ENCODE peak calls at places on chromosomes 11 and 22, in four cellular contexts. J is tibial nerve, S is dorsolateral prefrontal cortex, R is astrocyte of the cerebellum. F is an unnamed sample.

GRCh38 chr11:5809122-5809519 is 397 bp downstream of the OR52N2 start:
- DNase-seq in S (no peak), J (no peak), R (no peak), F (no peak)

GRCh38 chr22:17115927-17116326 is 5.2 kb downstream of the TMEM121B start:
- DNase-seq in S (no peak), J (no peak), R (no peak), F (no peak)

GRCh38 chr22:27651486-27651885 is 150.1 kb downstream of the MN1 start:
- DNase-seq in R (no peak), S (no peak), J (no peak), F (no peak)

GRCh38 chr11:91673705-91674104 is 550.9 kb upstream of the FAT3 start:
- DNase-seq in S (no peak), R (no peak), J (no peak), F (no peak)

GRCh38 chr22:42906605-42907338 is 49.7 kb upstream of the ARFGAP3 start:
- DNase-seq in S (peak), J (peak), R (no peak), F (no peak)

GRCh38 chr11:13118691-13119090 is 109.6 kb downstream of the RASSF10 start:
- DNase-seq in S (no peak), R (no peak), J (no peak), F (no peak)

GRCh38 chr22:33803371-33803770 is 116.9 kb downstream of the LARGE1 start:
- DNase-seq in S (peak), J (no peak), R (peak), F (no peak)

GRCh38 chr11:57249384-57250319 is 12.6 kb upstream of the APLNR start:
- DNase-seq in R (peak), S (peak), J (peak), F (peak)

GRCh38 chr11:7046474-7046873 is 26.2 kb downstream of the NLRP14 start:
- DNase-seq in S (no peak), J (no peak), R (peak), F (no peak)

GRCh38 chr11:102495161-102496042 is 35.1 kb downstream of the MMP7 start:
- DNase-seq in J (no peak), S (no peak), R (peak), F (no peak)

GRCh38 chr11:17564687-17565042 is 17.6 kb downstream of the OTOG start:
- DNase-seq in S (no peak), R (no peak), J (no peak), F (no peak)

GRCh38 chr22:19874307-19875060 is 19.8 kb upstream of the GNB1L start:
- DNase-seq in J (no peak), R (no peak), S (no peak), F (peak)

GRCh38 chr11:84817998-84818397 is 809.1 kb downstream of the DLG2 start:
- DNase-seq in S (no peak), R (no peak), J (no peak), F (no peak)

GRCh38 chr11:77505956-77506355 is 32.1 kb upstream of the PAK1 start:
- DNase-seq in S (no peak), J (no peak), R (no peak), F (no peak)

GRCh38 chr11:5690736-5691135 is 1.1 kb downstream of the TRIM22 start:
- DNase-seq in R (no peak), S (no peak), J (peak), F (no peak)

GRCh38 chr11:108970221-108970991 is 305.5 kb downstream of the DDX10 start:
- DNase-seq in J (no peak), R (no peak), S (no peak), F (no peak)
- TF ChIP-seq CTCF in J (no peak), R (peak), S (no peak), F (no peak)

GRCh38 chr11:29022676-29023075 is 914.5 kb downstream of the METTL15 start:
- DNase-seq in J (no peak), R (no peak), S (no peak), F (no peak)

GRCh38 chr11:29017941-29018340 is 909.8 kb downstream of the METTL15 start:
- DNase-seq in S (no peak), R (no peak), J (no peak), F (no peak)

GRCh38 chr11:29018631-29019030 is 910.4 kb downstream of the METTL15 start:
- DNase-seq in J (no peak), R (peak), S (no peak), F (no peak)

GRCh38 chr11:29024386-29024785 is 916.2 kb downstream of the METTL15 start:
- DNase-seq in R (no peak), J (no peak), S (no peak), F (no peak)

DNA sequence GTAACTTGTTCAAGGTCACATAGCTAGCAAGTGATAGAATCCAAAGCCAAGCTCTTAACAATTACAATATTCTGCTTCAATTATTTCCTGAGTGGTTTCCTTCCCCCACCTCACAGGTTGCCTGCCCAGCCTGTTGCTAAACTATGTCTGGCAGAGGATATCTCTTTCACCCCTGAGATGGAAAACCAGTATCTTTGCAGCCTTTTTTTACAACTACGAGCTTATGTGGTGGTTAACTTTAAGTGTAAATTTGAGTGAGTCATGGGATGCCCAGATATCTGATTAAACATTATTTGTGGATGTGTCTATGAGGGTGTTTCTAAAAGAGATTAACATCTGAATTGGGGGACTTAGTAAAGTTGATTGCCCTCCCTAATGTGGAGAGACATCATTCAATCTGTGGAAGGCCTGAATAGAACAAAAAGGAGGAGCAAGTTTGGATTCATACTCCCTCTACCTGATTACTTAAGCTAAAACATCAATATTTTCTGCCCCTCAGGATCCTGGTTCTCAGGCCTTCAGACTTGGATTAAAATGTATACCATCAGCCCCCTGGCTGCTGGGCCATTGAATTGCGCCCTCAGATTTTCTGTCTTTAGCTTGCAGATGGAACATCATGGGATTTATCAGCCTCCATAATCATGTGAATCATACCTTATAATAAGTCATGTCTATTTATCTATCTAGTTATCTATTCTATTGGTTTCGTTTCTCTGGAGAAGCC is 911.9 kb downstream of the METTL15 start:
- DNase-seq in S (no peak), R (peak), J (no peak), F (no peak)
- TF ChIP-seq CTCF in S (no peak), R (peak), J (no peak), F (no peak)

GRCh38 chr11:123033895-123034294 is 28.0 kb downstream of the HSPA8 start:
- DNase-seq in R (no peak), S (no peak), J (no peak), F (no peak)
- TF ChIP-seq CTCF in R (peak), S (no peak), J (no peak), F (no peak)

GRCh38 chr11:63768232-63769043 is at the start of gene ZFTA:
- DNase-seq in S (no peak), R (no peak), J (no peak), F (no peak)
- TF ChIP-seq CTCF in S (peak), R (peak), J (peak), F (peak)

DNA sequence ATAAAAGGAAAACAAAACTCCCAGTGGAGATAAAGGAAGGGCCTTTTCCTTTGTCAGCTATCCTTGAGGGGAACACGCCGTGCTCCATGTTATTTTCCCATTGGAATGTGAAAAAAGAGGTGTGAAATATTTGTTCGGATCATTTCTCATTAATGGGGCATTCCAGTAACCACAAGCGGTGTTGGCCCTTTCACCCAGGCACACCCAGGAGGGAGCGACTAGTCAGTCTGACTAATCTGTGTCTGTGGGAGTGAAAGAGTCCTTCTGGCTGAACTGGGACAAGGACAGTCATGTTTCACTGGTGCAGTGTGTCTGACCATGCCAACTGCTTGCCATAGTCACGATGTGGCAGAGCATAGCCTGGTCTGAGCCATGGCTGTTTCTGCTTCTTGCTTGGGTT is 13.0 kb upstream of the MYEOV start:
- DNase-seq in S (no peak), R (peak), J (peak), F (no peak)
- TF ChIP-seq CTCF in S (no peak), R (no peak), J (no peak), F (no peak)

GRCh38 chr22:24149191-24149590 is 32.1 kb upstream of the SUSD2 start:
- DNase-seq in J (no peak), S (no peak), R (no peak), F (no peak)
- TF ChIP-seq CTCF in J (no peak), S (no peak), R (no peak), F (no peak)

DNA sequence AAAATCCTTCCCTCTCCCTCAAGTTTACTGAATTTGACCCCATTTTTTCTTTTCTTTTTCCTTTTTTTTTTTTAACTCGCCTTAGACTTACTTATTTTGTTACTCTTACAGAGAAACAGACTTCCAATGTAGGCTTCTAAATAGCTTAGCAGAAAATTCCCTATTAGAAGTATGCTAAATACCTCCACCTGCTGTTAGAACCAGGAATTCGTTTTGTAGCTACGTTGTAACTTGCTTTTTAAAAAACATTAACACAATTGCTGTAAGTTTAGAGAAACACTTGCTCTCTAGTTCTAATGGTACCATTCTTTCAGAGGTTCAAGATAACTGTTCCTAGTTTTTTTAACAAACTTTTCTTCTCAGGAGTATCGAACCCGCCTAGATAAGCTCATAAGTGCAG is 324.2 kb downstream of the DCDC1 start:
- DNase-seq in S (no peak), R (peak), J (no peak), F (no peak)
- TF ChIP-seq CTCF in S (peak), R (peak), J (no peak), F (no peak)

DNA sequence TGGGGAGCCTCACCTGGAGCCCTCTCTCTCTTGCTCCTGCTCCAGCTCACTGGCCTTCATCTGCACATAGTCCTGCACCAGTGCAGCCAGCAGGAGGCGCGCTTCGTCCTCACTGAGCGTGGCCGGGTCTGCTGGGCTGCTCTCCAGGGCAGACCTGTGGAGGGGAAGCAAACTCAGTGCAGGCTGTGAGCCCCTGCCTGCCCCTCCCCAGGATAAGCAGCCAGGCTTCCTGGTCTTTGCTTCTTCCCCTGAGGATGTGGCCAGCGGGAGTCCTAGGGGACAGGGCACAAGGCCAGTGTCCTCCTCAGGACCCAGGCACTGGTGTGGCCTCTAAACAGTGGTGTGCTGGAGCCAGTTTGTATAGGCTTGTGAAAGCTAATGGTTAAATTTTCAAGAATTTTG is 2.2 kb downstream of the CALCA start:
- DNase-seq in R (no peak), S (no peak), J (no peak), F (no peak)
- TF ChIP-seq CTCF in R (peak), S (no peak), J (no peak), F (no peak)

F was measured in omental fat pad.